ENCODE peak calls at places on chromosomes 1 and 21, in nine cellular contexts. One of them, this sample, is unnamed.

GRCh38 chr1:179091691-179092165 is 9.9 kb downstream of the TOR3A start:
- DNase-seq in fibroblast of the conjunctiva: peak
- DNase-seq in nucleus accumbens: no peak
- DNase-seq in CD4-positive, alpha-beta T cell: no peak
- DNase-seq in activated CD4-positive, CD25-positive, alpha-beta regulatory T cell: no peak
- DNase-seq in left ventricle myocardium inferior: peak
- DNase-seq in NCI-H2029: no peak
- DNase-seq in Peyer's patch: no peak
- DNase-seq in left lobe of liver: peak
- DNase-seq in this sample: no peak

GRCh38 chr1:27885114-27885528 is 12.8 kb downstream of the THEMIS2 start:
- DNase-seq in Peyer's patch: no peak
- DNase-seq in fibroblast of the conjunctiva: no peak
- DNase-seq in nucleus accumbens: no peak
- DNase-seq in activated CD4-positive, CD25-positive, alpha-beta regulatory T cell: no peak
- DNase-seq in CD4-positive, alpha-beta T cell: no peak
- DNase-seq in NCI-H2029: no peak
- DNase-seq in left lobe of liver: no peak
- DNase-seq in left ventricle myocardium inferior: peak
- DNase-seq in this sample: no peak

GRCh38 chr1:8097908-8098307 is 71.8 kb upstream of the ERRFI1 start:
- DNase-seq in Peyer's patch: no peak
- DNase-seq in activated CD4-positive, CD25-positive, alpha-beta regulatory T cell: no peak
- DNase-seq in CD4-positive, alpha-beta T cell: no peak
- DNase-seq in nucleus accumbens: no peak
- DNase-seq in fibroblast of the conjunctiva: no peak
- DNase-seq in left lobe of liver: peak
- DNase-seq in left ventricle myocardium inferior: no peak
- DNase-seq in NCI-H2029: no peak
- DNase-seq in this sample: no peak

GRCh38 chr1:190168116-190168515 is 309.5 kb downstream of the BRINP3 start:
- DNase-seq in activated CD4-positive, CD25-positive, alpha-beta regulatory T cell: no peak
- DNase-seq in NCI-H2029: no peak
- DNase-seq in left ventricle myocardium inferior: no peak
- DNase-seq in CD4-positive, alpha-beta T cell: no peak
- DNase-seq in nucleus accumbens: no peak
- DNase-seq in fibroblast of the conjunctiva: no peak
- DNase-seq in Peyer's patch: no peak
- DNase-seq in left lobe of liver: no peak
- DNase-seq in this sample: peak

GRCh38 chr1:33342041-33342723 is 21.3 kb upstream of the A3GALT2 start:
- DNase-seq in activated CD4-positive, CD25-positive, alpha-beta regulatory T cell: no peak
- DNase-seq in NCI-H2029: peak
- DNase-seq in Peyer's patch: no peak
- DNase-seq in nucleus accumbens: peak
- DNase-seq in fibroblast of the conjunctiva: peak
- DNase-seq in left lobe of liver: peak
- DNase-seq in left ventricle myocardium inferior: peak
- DNase-seq in CD4-positive, alpha-beta T cell: no peak
- DNase-seq in this sample: peak

GRCh38 chr1:14767075-14767474 is 168.6 kb downstream of the KAZN start:
- DNase-seq in left lobe of liver: no peak
- DNase-seq in CD4-positive, alpha-beta T cell: no peak
- DNase-seq in fibroblast of the conjunctiva: no peak
- DNase-seq in activated CD4-positive, CD25-positive, alpha-beta regulatory T cell: no peak
- DNase-seq in nucleus accumbens: no peak
- DNase-seq in NCI-H2029: no peak
- DNase-seq in left ventricle myocardium inferior: no peak
- DNase-seq in Peyer's patch: no peak
- DNase-seq in this sample: no peak

GRCh38 chr1:53625049-53625448 is 113.9 kb downstream of the GLIS1 start:
- DNase-seq in NCI-H2029: no peak
- DNase-seq in Peyer's patch: no peak
- DNase-seq in left lobe of liver: no peak
- DNase-seq in fibroblast of the conjunctiva: peak
- DNase-seq in nucleus accumbens: no peak
- DNase-seq in left ventricle myocardium inferior: no peak
- DNase-seq in CD4-positive, alpha-beta T cell: no peak
- DNase-seq in activated CD4-positive, CD25-positive, alpha-beta regulatory T cell: no peak
- DNase-seq in this sample: no peak

GRCh38 chr1:160579216-160579701 is at the start of gene CD84:
- DNase-seq in left ventricle myocardium inferior: no peak
- DNase-seq in left lobe of liver: no peak
- DNase-seq in nucleus accumbens: no peak
- DNase-seq in activated CD4-positive, CD25-positive, alpha-beta regulatory T cell: no peak
- DNase-seq in fibroblast of the conjunctiva: no peak
- DNase-seq in Peyer's patch: peak
- DNase-seq in CD4-positive, alpha-beta T cell: no peak
- DNase-seq in NCI-H2029: no peak
- DNase-seq in this sample: no peak

GRCh38 chr21:33196956-33197374 is 32.8 kb upstream of the IFNAR2 start:
- DNase-seq in CD4-positive, alpha-beta T cell: peak
- DNase-seq in left ventricle myocardium inferior: peak
- DNase-seq in fibroblast of the conjunctiva: peak
- DNase-seq in NCI-H2029: peak
- DNase-seq in activated CD4-positive, CD25-positive, alpha-beta regulatory T cell: peak
- DNase-seq in nucleus accumbens: peak
- DNase-seq in Peyer's patch: peak
- DNase-seq in left lobe of liver: peak
- DNase-seq in this sample: peak

GRCh38 chr1:10996100-10996499 is 16.4 kb upstream of the TARDBP start:
- DNase-seq in left ventricle myocardium inferior: no peak
- DNase-seq in CD4-positive, alpha-beta T cell: no peak
- DNase-seq in Peyer's patch: no peak
- DNase-seq in nucleus accumbens: no peak
- DNase-seq in NCI-H2029: no peak
- DNase-seq in fibroblast of the conjunctiva: no peak
- DNase-seq in left lobe of liver: no peak
- DNase-seq in activated CD4-positive, CD25-positive, alpha-beta regulatory T cell: no peak
- DNase-seq in this sample: no peak

This sample was measured in astrocyte of the cerebellum.